ENCODE peak calls at places on chromosomes 2 and 18, in seven cellular contexts. One of them, this sample, is unnamed.

GRCh38 chr2:170396799-170397459 is 219.0 kb downstream of the MYO3B start:
- DNase-seq in mucosa of descending colon: no peak
- DNase-seq in spleen: no peak
- DNase-seq in T-helper 17 cell: no peak
- DNase-seq in heart left ventricle: no peak
- DNase-seq in GDM1: no peak
- DNase-seq in G401: peak; percentile 14
- DNase-seq in this sample: no peak

GRCh38 chr2:128535928-128536327 is 217.3 kb upstream of the HS6ST1 start:
- DNase-seq in mucosa of descending colon: no peak
- DNase-seq in spleen: peak; percentile 19
- DNase-seq in T-helper 17 cell: no peak
- DNase-seq in heart left ventricle: no peak
- DNase-seq in GDM1: no peak
- DNase-seq in G401: no peak
- DNase-seq in this sample: no peak

GRCh38 chr2:68937346-68938055 is 15.2 kb downstream of the GKN2 start:
- DNase-seq in mucosa of descending colon: no peak
- DNase-seq in spleen: no peak
- DNase-seq in T-helper 17 cell: no peak
- DNase-seq in heart left ventricle: no peak
- DNase-seq in GDM1: no peak
- DNase-seq in G401: no peak
- DNase-seq in this sample: no peak

GRCh38 chr2:9832586-9832985 is 10.7 kb upstream of the TAF1B start:
- DNase-seq in mucosa of descending colon: no peak
- DNase-seq in spleen: no peak
- DNase-seq in T-helper 17 cell: no peak
- DNase-seq in heart left ventricle: no peak
- DNase-seq in GDM1: no peak
- DNase-seq in G401: no peak
- DNase-seq in this sample: no peak

GRCh38 chr2:186617771-186618170 is 27.9 kb downstream of the ITGAV start:
- DNase-seq in mucosa of descending colon: no peak
- DNase-seq in spleen: no peak
- DNase-seq in T-helper 17 cell: no peak
- DNase-seq in heart left ventricle: no peak
- DNase-seq in GDM1: no peak
- DNase-seq in G401: no peak
- DNase-seq in this sample: no peak

GRCh38 chr2:41920812-41921211 is 127.0 kb upstream of the PKDCC start:
- DNase-seq in mucosa of descending colon: no peak
- DNase-seq in spleen: no peak
- DNase-seq in T-helper 17 cell: no peak
- DNase-seq in heart left ventricle: no peak
- DNase-seq in GDM1: no peak
- DNase-seq in G401: no peak
- DNase-seq in this sample: no peak

GRCh38 chr2:215461836-215462532 is 26.1 kb upstream of the FN1 start:
- DNase-seq in mucosa of descending colon: no peak
- DNase-seq in spleen: no peak
- DNase-seq in T-helper 17 cell: no peak
- DNase-seq in heart left ventricle: no peak
- DNase-seq in GDM1: no peak
- DNase-seq in G401: no peak
- DNase-seq in this sample: no peak

GRCh38 chr18:57819671-57820460 is 16.8 kb upstream of the ATP8B1 start:
- DNase-seq in mucosa of descending colon: peak; percentile 70
- DNase-seq in spleen: no peak
- DNase-seq in T-helper 17 cell: no peak
- DNase-seq in heart left ventricle: peak; percentile 71
- DNase-seq in GDM1: peak; percentile 3
- DNase-seq in G401: no peak
- DNase-seq in this sample: no peak

GRCh38 chr2:145797692-145798091 is 1277.8 kb upstream of the ZEB2 start:
- DNase-seq in mucosa of descending colon: no peak
- DNase-seq in spleen: no peak
- DNase-seq in T-helper 17 cell: no peak
- DNase-seq in heart left ventricle: no peak
- DNase-seq in GDM1: no peak
- DNase-seq in G401: no peak
- DNase-seq in this sample: no peak

GRCh38 chr2:11553661-11554429 is 20.0 kb downstream of the GREB1 start:
- DNase-seq in mucosa of descending colon: no peak
- DNase-seq in spleen: peak; percentile 22
- DNase-seq in T-helper 17 cell: no peak
- DNase-seq in heart left ventricle: no peak
- DNase-seq in GDM1: no peak
- DNase-seq in G401: no peak
- DNase-seq in this sample: peak; percentile 16

GRCh38 chr2:1150724-1151511 is 200.3 kb downstream of the SNTG2 start:
- DNase-seq in mucosa of descending colon: no peak
- DNase-seq in spleen: no peak
- DNase-seq in T-helper 17 cell: no peak
- DNase-seq in heart left ventricle: no peak
- DNase-seq in GDM1: no peak
- DNase-seq in G401: no peak
- DNase-seq in this sample: no peak

GRCh38 chr2:4670331-4670730 is 967.0 kb downstream of the DCDC2C start:
- DNase-seq in mucosa of descending colon: no peak
- DNase-seq in spleen: no peak
- DNase-seq in T-helper 17 cell: no peak
- DNase-seq in heart left ventricle: no peak
- DNase-seq in GDM1: no peak
- DNase-seq in G401: no peak
- DNase-seq in this sample: no peak

GRCh38 chr2:186853871-186854435 is 5.0 kb upstream of the ZSWIM2 start:
- DNase-seq in mucosa of descending colon: no peak
- DNase-seq in spleen: no peak
- DNase-seq in T-helper 17 cell: no peak
- DNase-seq in heart left ventricle: no peak
- DNase-seq in GDM1: no peak
- DNase-seq in G401: no peak
- DNase-seq in this sample: no peak

GRCh38 chr2:189512879-189513278 is 67.7 kb downstream of the SLC40A1 start:
- DNase-seq in mucosa of descending colon: no peak
- DNase-seq in spleen: no peak
- DNase-seq in T-helper 17 cell: no peak
- DNase-seq in heart left ventricle: no peak
- DNase-seq in GDM1: no peak
- DNase-seq in G401: no peak
- DNase-seq in this sample: no peak

GRCh38 chr2:149291881-149292280 is 38.5 kb upstream of the LYPD6 start:
- DNase-seq in mucosa of descending colon: no peak
- DNase-seq in spleen: no peak
- DNase-seq in T-helper 17 cell: no peak
- DNase-seq in heart left ventricle: no peak
- DNase-seq in GDM1: no peak
- DNase-seq in G401: no peak
- DNase-seq in this sample: no peak

GRCh38 chr2:52659536-52659935 is 1108.1 kb upstream of the CHAC2 start:
- DNase-seq in mucosa of descending colon: no peak
- DNase-seq in spleen: no peak
- DNase-seq in T-helper 17 cell: no peak
- DNase-seq in heart left ventricle: no peak
- DNase-seq in GDM1: no peak
- DNase-seq in G401: no peak
- DNase-seq in this sample: no peak

GRCh38 chr2:240727439-240727838 is 35.8 kb downstream of the AQP12A start:
- DNase-seq in mucosa of descending colon: no peak
- DNase-seq in spleen: no peak
- DNase-seq in T-helper 17 cell: no peak
- DNase-seq in heart left ventricle: no peak
- DNase-seq in GDM1: no peak
- DNase-seq in G401: no peak
- DNase-seq in this sample: no peak

GRCh38 chr2:144516981-144517824 is 2.7 kb downstream of the ZEB2 start:
- DNase-seq in mucosa of descending colon: no peak
- DNase-seq in spleen: peak; percentile 91
- DNase-seq in T-helper 17 cell: no peak
- DNase-seq in heart left ventricle: peak; percentile 82
- DNase-seq in GDM1: no peak
- DNase-seq in G401: no peak
- DNase-seq in this sample: no peak

GRCh38 chr2:146642066-146642465 is 1202.8 kb upstream of the ACVR2A start:
- DNase-seq in mucosa of descending colon: no peak
- DNase-seq in spleen: peak; percentile 58
- DNase-seq in T-helper 17 cell: no peak
- DNase-seq in heart left ventricle: no peak
- DNase-seq in GDM1: no peak
- DNase-seq in G401: no peak
- DNase-seq in this sample: no peak

GRCh38 chr2:220006152-220006551 is 378.7 kb downstream of the SLC4A3 start:
- DNase-seq in mucosa of descending colon: no peak
- DNase-seq in spleen: no peak
- DNase-seq in T-helper 17 cell: no peak
- DNase-seq in heart left ventricle: peak; percentile 18
- DNase-seq in GDM1: no peak
- DNase-seq in G401: peak; percentile 16
- DNase-seq in this sample: no peak

GRCh38 chr2:201203916-201204654 is 21.1 kb downstream of the CASP10 start:
- DNase-seq in mucosa of descending colon: no peak
- DNase-seq in spleen: no peak
- DNase-seq in T-helper 17 cell: no peak
- DNase-seq in heart left ventricle: no peak
- DNase-seq in GDM1: no peak
- DNase-seq in G401: no peak
- DNase-seq in this sample: no peak

GRCh38 chr2:221590861-221591260 is 18.8 kb upstream of the EPHA4 start:
- DNase-seq in mucosa of descending colon: no peak
- DNase-seq in spleen: no peak
- DNase-seq in T-helper 17 cell: no peak
- DNase-seq in heart left ventricle: no peak
- DNase-seq in GDM1: no peak
- DNase-seq in G401: no peak
- DNase-seq in this sample: no peak

GRCh38 chr2:189129971-189130370 is 49.6 kb downstream of the COL5A2 start:
- DNase-seq in mucosa of descending colon: no peak
- DNase-seq in spleen: no peak
- DNase-seq in T-helper 17 cell: no peak
- DNase-seq in heart left ventricle: no peak
- DNase-seq in GDM1: no peak
- DNase-seq in G401: no peak
- DNase-seq in this sample: no peak

GRCh38 chr2:24083567-24084385 is 858 bp downstream of the TP53I3 start:
- DNase-seq in mucosa of descending colon: peak; percentile 97
- DNase-seq in spleen: no peak
- DNase-seq in T-helper 17 cell: no peak
- DNase-seq in heart left ventricle: no peak
- DNase-seq in GDM1: peak; percentile 76
- DNase-seq in G401: peak; percentile 56
- DNase-seq in this sample: no peak

GRCh38 chr2:217890445-217890844 is 112.3 kb downstream of the TNS1 start:
- DNase-seq in mucosa of descending colon: no peak
- DNase-seq in spleen: no peak
- DNase-seq in T-helper 17 cell: no peak
- DNase-seq in heart left ventricle: peak; percentile 72
- DNase-seq in GDM1: no peak
- DNase-seq in G401: no peak
- DNase-seq in this sample: no peak

GRCh38 chr2:23698733-23699391 is 228.1 kb downstream of the ATAD2B start:
- DNase-seq in mucosa of descending colon: no peak
- DNase-seq in spleen: no peak
- DNase-seq in T-helper 17 cell: no peak
- DNase-seq in heart left ventricle: no peak
- DNase-seq in GDM1: no peak
- DNase-seq in G401: peak; percentile 91
- DNase-seq in this sample: no peak

GRCh38 chr2:226378733-226379132 is 420.9 kb downstream of the IRS1 start:
- DNase-seq in mucosa of descending colon: no peak
- DNase-seq in spleen: no peak
- DNase-seq in T-helper 17 cell: no peak
- DNase-seq in heart left ventricle: no peak
- DNase-seq in GDM1: no peak
- DNase-seq in G401: no peak
- DNase-seq in this sample: no peak

GRCh38 chr2:33210626-33211025 is 263.9 kb downstream of the LTBP1 start:
- DNase-seq in mucosa of descending colon: no peak
- DNase-seq in spleen: no peak
- DNase-seq in T-helper 17 cell: no peak
- DNase-seq in heart left ventricle: no peak
- DNase-seq in GDM1: no peak
- DNase-seq in G401: no peak
- DNase-seq in this sample: no peak

GRCh38 chr2:109474319-109474825 is 139.4 kb downstream of the SEPTIN10 start:
- DNase-seq in mucosa of descending colon: no peak
- DNase-seq in spleen: peak; percentile 58
- DNase-seq in T-helper 17 cell: no peak
- DNase-seq in heart left ventricle: peak; percentile 15
- DNase-seq in GDM1: no peak
- DNase-seq in G401: no peak
- DNase-seq in this sample: no peak

GRCh38 chr2:47225061-47225783 is 70.1 kb upstream of the STPG4 start:
- DNase-seq in mucosa of descending colon: peak; percentile 60
- DNase-seq in spleen: no peak
- DNase-seq in T-helper 17 cell: no peak
- DNase-seq in heart left ventricle: peak; percentile 90
- DNase-seq in GDM1: no peak
- DNase-seq in G401: no peak
- DNase-seq in this sample: no peak

This sample was measured in GF-D8.